ENCODE peak calls at places on chromosomes 6 and 20, in nine cellular contexts. B is IMR-90, M is epithelial cell of esophagus, A is Peyer's patch, E is adrenal gland, J is mesothelial cell of epicardium, R is progenitor cell of endocrine pancreas, P is MM.1S, C is fibroblast of mammary gland. N is an unnamed sample.

GRCh38 chr6:154615483-154616025 is 105.1 kb upstream of the CNKSR3 start:
- DNase-seq in C (peak; percentile 22), P (no peak), E (peak; percentile 49), B (peak; percentile 60), J (peak; percentile 23), M (peak; percentile 78), A (peak; percentile 88), R (no peak), N (no peak)

GRCh38 chr20:32411955-32412706 is 54.0 kb downstream of the ASXL1 start:
- DNase-seq in M (no peak), P (no peak), J (no peak), B (no peak), C (no peak), A (no peak), R (no peak), E (no peak), N (no peak)

GRCh38 chr6:167541544-167541943 is 216.7 kb downstream of the TTLL2 start:
- DNase-seq in E (no peak), R (no peak), B (no peak), C (no peak), A (no peak), M (no peak), J (no peak), P (no peak), N (no peak)

GRCh38 chr6:100775667-100776066 is 105.5 kb downstream of the ASCC3 start:
- DNase-seq in J (no peak), P (no peak), M (no peak), R (no peak), B (no peak), A (no peak), C (no peak), E (no peak), N (no peak)

GRCh38 chr6:16058188-16058780 is 70.6 kb upstream of the MYLIP start:
- DNase-seq in B (no peak), M (no peak), J (no peak), R (no peak), P (peak; percentile 7), E (peak; percentile 42), A (no peak), C (no peak), N (no peak)

GRCh38 chr6:11675610-11676009 is 103.0 kb downstream of the ADTRP start:
- DNase-seq in R (no peak), B (no peak), C (no peak), M (no peak), A (no peak), E (no peak), J (no peak), P (peak; percentile 36), N (no peak)

GRCh38 chr6:110493253-110493800 is 16.9 kb upstream of the SLC22A16 start:
- DNase-seq in J (no peak), P (no peak), B (no peak), E (no peak), A (no peak), C (no peak), R (no peak), M (no peak), N (no peak)

GRCh38 chr6:17930321-17930993 is 57.0 kb downstream of the KIF13A start:
- DNase-seq in C (peak; percentile 23), E (no peak), B (peak; percentile 40), R (no peak), A (no peak), M (no peak), J (no peak), P (no peak), N (no peak)

GRCh38 chr6:16759181-16759645 is 2.0 kb downstream of the ATXN1 start:
- DNase-seq in C (peak; percentile 26), M (no peak), P (no peak), R (no peak), J (no peak), A (no peak), B (no peak), E (no peak), N (peak; percentile 8)

GRCh38 chr6:126380072-126380583 is 40.2 kb downstream of the CENPW start:
- DNase-seq in M (no peak), E (no peak), R (no peak), A (no peak), B (no peak), C (no peak), J (no peak), P (no peak), N (no peak)

GRCh38 chr6:147135211-147135672 is 69.0 kb upstream of the STXBP5 start:
- DNase-seq in E (no peak), R (no peak), C (peak; percentile 100), M (peak; percentile 93), A (no peak), P (no peak), B (peak; percentile 95), J (no peak), N (no peak)

DNA sequence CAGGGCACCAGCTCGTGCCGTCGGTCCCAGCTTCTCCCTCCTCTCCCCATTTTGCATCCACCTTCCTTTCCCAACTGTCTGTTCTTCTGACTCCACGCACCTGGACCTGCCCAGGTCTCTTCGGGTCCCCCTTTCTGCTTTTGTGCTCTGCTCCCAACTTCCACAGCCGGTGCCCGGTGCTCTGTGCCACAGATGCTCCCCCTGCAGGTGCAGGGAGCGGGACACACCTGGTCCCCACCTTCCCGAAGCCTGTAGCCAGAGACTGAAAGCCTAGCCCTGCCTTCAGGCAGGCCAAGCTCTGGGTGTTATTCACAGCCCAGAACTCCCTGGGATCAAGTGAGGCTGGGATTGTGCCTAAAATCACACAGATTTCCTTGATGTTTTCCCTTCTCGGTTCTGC is 24.6 kb upstream of the BMP7 start:
- DNase-seq in C (no peak), E (no peak), B (no peak), P (no peak), A (no peak), R (no peak), J (no peak), M (no peak), N (no peak)
- TF ChIP-seq CTCF in C (no peak), E (no peak), B (no peak), P (peak; percentile 35), A (no peak), R (peak; percentile 51), J (no peak), M (no peak), N (no peak)

DNA sequence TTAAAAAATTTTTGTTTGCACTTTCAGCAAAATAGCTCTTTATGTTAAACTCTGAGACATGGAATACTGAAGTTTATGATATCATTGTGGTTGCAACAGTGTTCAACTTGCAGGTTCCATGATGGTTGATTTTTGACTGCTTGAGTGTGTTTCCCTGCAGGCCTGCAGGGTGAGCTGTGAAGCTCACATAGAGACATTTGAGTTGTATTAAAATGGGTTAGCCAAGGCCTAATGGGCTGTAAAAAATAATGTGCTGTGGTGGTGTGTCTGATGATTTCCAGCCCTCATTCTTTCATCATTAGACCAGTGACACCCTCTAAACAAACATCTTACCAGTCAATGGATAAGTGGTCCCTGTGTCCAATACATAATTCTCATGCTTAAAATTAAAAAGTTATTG is 321.4 kb downstream of the FARS2 start:
- DNase-seq in R (no peak), J (no peak), P (no peak), A (no peak), E (no peak), C (peak; percentile 23), M (no peak), B (no peak), N (no peak)
- TF ChIP-seq CTCF in R (no peak), J (no peak), P (no peak), A (no peak), E (no peak), C (peak; percentile 27), M (no peak), B (no peak), N (no peak)

GRCh38 chr6:136923954-136924291 is 1.8 kb downstream of the SLC35D3 start:
- DNase-seq in C (no peak), M (no peak), J (no peak), R (no peak), P (no peak), E (no peak), A (no peak), B (no peak), N (no peak)

GRCh38 chr6:136923116-136923953 is 1.2 kb downstream of the SLC35D3 start:
- DNase-seq in M (no peak), P (no peak), J (no peak), B (no peak), A (no peak), C (no peak), R (no peak), E (no peak), N (no peak)

GRCh38 chr6:136930528-136930927 is 8.4 kb downstream of the SLC35D3 start:
- DNase-seq in E (no peak), A (no peak), J (no peak), C (no peak), B (no peak), P (no peak), M (no peak), R (no peak), N (no peak)

GRCh38 chr6:136926383-136926782 is 4.3 kb downstream of the SLC35D3 start:
- DNase-seq in M (no peak), C (no peak), R (no peak), P (no peak), E (no peak), A (no peak), J (no peak), B (no peak), N (no peak)

DNA sequence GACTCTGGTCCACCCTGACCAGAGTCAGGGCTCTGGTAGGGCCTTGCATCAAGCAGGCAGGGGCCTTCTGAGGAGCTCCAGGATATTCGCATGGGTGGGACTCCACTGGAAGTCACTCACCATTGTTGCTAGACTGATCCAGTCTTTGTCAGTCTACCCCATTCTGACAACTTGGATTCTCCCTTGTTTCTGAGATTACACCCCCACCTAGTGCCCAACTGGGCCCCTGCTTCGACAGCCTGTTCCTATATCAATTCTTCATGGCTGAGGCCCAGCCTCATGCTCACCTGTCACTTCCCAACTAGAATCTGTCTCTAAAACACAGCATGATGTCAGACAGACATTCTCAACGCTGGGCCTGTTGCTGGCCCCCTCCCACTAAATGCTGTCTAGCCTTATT is 5.2 kb downstream of the SLC35D3 start:
- DNase-seq in E (no peak), P (no peak), B (peak; percentile 10), M (peak; percentile 17), A (no peak), C (no peak), R (no peak), J (no peak), N (peak; percentile 48)
- TF ChIP-seq CTCF in E (no peak), P (no peak), B (peak; percentile 38), M (peak; percentile 20), A (no peak), C (peak; percentile 23), R (peak; percentile 16), J (no peak), N (peak; percentile 15)

GRCh38 chr20:49821850-49822249 is 9.2 kb downstream of the SLC9A8 start:
- DNase-seq in J (no peak), M (no peak), E (peak; percentile 44), P (no peak), C (peak; percentile 53), R (no peak), A (no peak), B (peak; percentile 71), N (no peak)

GRCh38 chr20:49821381-49821780 is 8.8 kb downstream of the SLC9A8 start:
- DNase-seq in E (no peak), A (no peak), P (no peak), J (no peak), C (no peak), M (no peak), B (no peak), R (no peak), N (no peak)

GRCh38 chr20:49824206-49824605 is 11.6 kb downstream of the SLC9A8 start:
- DNase-seq in J (no peak), P (no peak), C (no peak), B (peak; percentile 23), A (no peak), E (no peak), M (no peak), R (no peak), N (no peak)

GRCh38 chr20:49823152-49823847 is 10.7 kb downstream of the SLC9A8 start:
- DNase-seq in J (no peak), E (no peak), B (no peak), C (no peak), R (no peak), A (no peak), P (peak; percentile 22), M (no peak), N (no peak)

GRCh38 chr20:49825521-49826033 is 12.9 kb downstream of the SLC9A8 start:
- DNase-seq in M (no peak), R (no peak), J (no peak), C (no peak), B (no peak), E (no peak), A (no peak), P (no peak), N (no peak)
- TF ChIP-seq CTCF in M (no peak), R (no peak), J (no peak), C (no peak), B (no peak), E (no peak), A (no peak), P (no peak), N (no peak)